ENCODE peak calls at places on chromosomes 2 and 18, in eight cellular contexts. One of them, this sample, is unnamed.

GRCh38 chr2:45166229-45166890 is 157.1 kb upstream of the SIX2 start:
- DNase-seq in BJ: no peak
- DNase-seq in NCI-H345: peak; percentile 24
- DNase-seq in NCI-H748 treated with DMSO at 0.1 percent for 48 hours: no peak
- DNase-seq in nephron progenitor cell: no peak
- DNase-seq in GOT3: no peak
- DNase-seq in T-helper 2 cell: no peak
- DNase-seq in pancreas: no peak
- DNase-seq in this sample: no peak

GRCh38 chr2:130798472-130799221 is 38.1 kb upstream of the ARHGEF4 start:
- DNase-seq in BJ: no peak
- DNase-seq in NCI-H345: peak; percentile 82
- DNase-seq in NCI-H748 treated with DMSO at 0.1 percent for 48 hours: peak; percentile 46
- DNase-seq in nephron progenitor cell: peak; percentile 58
- DNase-seq in GOT3: no peak
- DNase-seq in T-helper 2 cell: no peak
- DNase-seq in pancreas: peak; percentile 53
- DNase-seq in this sample: no peak

GRCh38 chr18:78494204-78494603 is 485.4 kb upstream of the SALL3 start:
- DNase-seq in BJ: no peak
- DNase-seq in NCI-H345: no peak
- DNase-seq in NCI-H748 treated with DMSO at 0.1 percent for 48 hours: no peak
- DNase-seq in nephron progenitor cell: no peak
- DNase-seq in GOT3: no peak
- DNase-seq in T-helper 2 cell: no peak
- DNase-seq in pancreas: no peak
- DNase-seq in this sample: no peak

GRCh38 chr2:71157124-71157802 is 26.8 kb downstream of the MPHOSPH10 start:
- DNase-seq in BJ: no peak
- DNase-seq in NCI-H345: peak; percentile 53
- DNase-seq in NCI-H748 treated with DMSO at 0.1 percent for 48 hours: peak; percentile 11
- DNase-seq in nephron progenitor cell: peak; percentile 84
- DNase-seq in GOT3: no peak
- DNase-seq in T-helper 2 cell: peak; percentile 40
- DNase-seq in pancreas: peak; percentile 49
- DNase-seq in this sample: peak; percentile 1

GRCh38 chr18:73979742-73980141 is 167.9 kb downstream of the FBXO15 start:
- DNase-seq in BJ: peak; percentile 25
- DNase-seq in NCI-H345: no peak
- DNase-seq in NCI-H748 treated with DMSO at 0.1 percent for 48 hours: no peak
- DNase-seq in nephron progenitor cell: no peak
- DNase-seq in GOT3: no peak
- DNase-seq in T-helper 2 cell: no peak
- DNase-seq in pancreas: no peak
- DNase-seq in this sample: peak; percentile 45

GRCh38 chr2:97011977-97012569 is 25.7 kb upstream of the FAM178B start:
- DNase-seq in BJ: peak; percentile 22
- DNase-seq in NCI-H345: peak; percentile 62
- DNase-seq in NCI-H748 treated with DMSO at 0.1 percent for 48 hours: peak; percentile 10
- DNase-seq in nephron progenitor cell: no peak
- DNase-seq in GOT3: no peak
- DNase-seq in T-helper 2 cell: peak; percentile 80
- DNase-seq in pancreas: no peak
- DNase-seq in this sample: no peak

GRCh38 chr2:240363718-240364581 is 71.5 kb upstream of the GPC1 start:
- DNase-seq in BJ: no peak
- DNase-seq in NCI-H345: no peak
- DNase-seq in NCI-H748 treated with DMSO at 0.1 percent for 48 hours: no peak
- DNase-seq in nephron progenitor cell: no peak
- DNase-seq in GOT3: no peak
- DNase-seq in T-helper 2 cell: no peak
- DNase-seq in pancreas: peak; percentile 14
- DNase-seq in this sample: no peak

GRCh38 chr18:75752864-75753263 is 325.4 kb upstream of the SMIM21 start:
- DNase-seq in BJ: no peak
- DNase-seq in NCI-H345: peak; percentile 76
- DNase-seq in NCI-H748 treated with DMSO at 0.1 percent for 48 hours: no peak
- DNase-seq in nephron progenitor cell: no peak
- DNase-seq in GOT3: no peak
- DNase-seq in T-helper 2 cell: no peak
- DNase-seq in pancreas: no peak
- DNase-seq in this sample: no peak

GRCh38 chr2:237482485-237482884 is 4.6 kb upstream of the MLPH start:
- DNase-seq in BJ: no peak
- DNase-seq in NCI-H345: peak; percentile 91
- DNase-seq in NCI-H748 treated with DMSO at 0.1 percent for 48 hours: peak; percentile 9
- DNase-seq in nephron progenitor cell: no peak
- DNase-seq in GOT3: no peak
- DNase-seq in T-helper 2 cell: no peak
- DNase-seq in pancreas: peak; percentile 83
- DNase-seq in this sample: no peak